ENCODE peak calls at places on chromosomes 16 and 17, in eight cellular contexts. J is Caco-2, U is GM12865, E is H1, B is neural crest cell, M is endodermal cell, I is fibroblast of pulmonary artery, T is lower lobe of right lung. N is an unnamed sample.

GRCh38 chr17:42286411-42287295 is 1.6 kb upstream of the STAT5A start:
- DNase-seq in J (no peak), B (no peak), T (no peak), I (no peak), M (peak), E (no peak), U (peak), N (no peak)

GRCh38 chr17:48071654-48072053 is 23.5 kb downstream of the NFE2L1 start:
- DNase-seq in B (no peak), U (no peak), I (peak), M (no peak), E (no peak), T (no peak), J (no peak), N (no peak)

GRCh38 chr17:17570207-17570797 is 21.2 kb downstream of the PEMT start:
- DNase-seq in B (no peak), I (peak), U (no peak), J (peak), M (peak), T (no peak), E (peak), N (peak)

GRCh38 chr16:31093132-31093703 is 1.4 kb downstream of the VKORC1 start:
- DNase-seq in I (no peak), E (peak), T (no peak), B (no peak), M (peak), J (peak), U (no peak), N (peak)

GRCh38 chr16:88002749-88003148 is 51.5 kb downstream of the BANP start:
- DNase-seq in I (no peak), U (no peak), J (no peak), E (no peak), T (no peak), B (no peak), M (no peak), N (no peak)

GRCh38 chr17:8581002-8581658 is 49.4 kb downstream of the MYH10 start:
- DNase-seq in J (no peak), B (no peak), U (peak), M (no peak), I (no peak), T (no peak), E (no peak), N (no peak)

GRCh38 chr16:14564881-14565687 is 65.0 kb downstream of the PARN start:
- DNase-seq in B (no peak), M (no peak), T (no peak), U (no peak), J (no peak), E (no peak), I (peak), N (no peak)

GRCh38 chr16:81832801-81833547 is 53.9 kb downstream of the PLCG2 start:
- DNase-seq in J (no peak), M (no peak), U (peak), E (no peak), B (no peak), T (no peak), I (no peak), N (no peak)

GRCh38 chr17:56976941-56977570 is 875 bp upstream of the SCPEP1 start:
- DNase-seq in B (no peak), T (no peak), J (no peak), I (no peak), E (no peak), U (no peak), M (peak), N (no peak)

GRCh38 chr17:39062846-39063680 is 88.4 kb downstream of the PLXDC1 start:
- DNase-seq in J (no peak), M (no peak), B (no peak), U (no peak), E (no peak), T (no peak), I (no peak), N (no peak)

GRCh38 chr16:83779881-83780280 is 27.9 kb upstream of the HSBP1 start:
- DNase-seq in B (no peak), M (no peak), E (no peak), U (no peak), I (peak), T (no peak), J (no peak), N (no peak)

GRCh38 chr16:50440991-50441390 is 72.2 kb upstream of the BRD7 start:
- DNase-seq in E (no peak), B (no peak), I (no peak), J (no peak), U (no peak), M (no peak), T (no peak), N (no peak)

GRCh38 chr17:13154403-13154802 is 136.6 kb upstream of the ELAC2 start:
- DNase-seq in M (no peak), I (no peak), B (no peak), U (no peak), E (no peak), T (no peak), J (no peak), N (no peak)

GRCh38 chr16:22370038-22370541 is 4.3 kb downstream of the CDR2 start:
- DNase-seq in I (peak), U (no peak), J (no peak), M (no peak), E (no peak), T (no peak), B (no peak), N (no peak)

GRCh38 chr17:13957636-13958035 is 111.7 kb upstream of the COX10 start:
- DNase-seq in E (no peak), U (no peak), T (no peak), I (peak), J (no peak), B (no peak), M (no peak), N (no peak)

GRCh38 chr17:82171750-82172375 is 40.8 kb downstream of the CCDC57 start:
- DNase-seq in E (no peak), J (no peak), U (no peak), B (no peak), I (no peak), T (no peak), M (no peak), N (no peak)

GRCh38 chr17:38912221-38912813 is 13.1 kb upstream of the LASP1NB start:
- DNase-seq in B (no peak), M (peak), J (no peak), U (no peak), E (no peak), I (peak), T (peak), N (no peak)

GRCh38 chr16:11114366-11115164 is 141.4 kb downstream of the SOCS1 start:
- DNase-seq in E (no peak), I (no peak), B (no peak), U (peak), T (no peak), M (no peak), J (no peak), N (no peak)

GRCh38 chr17:32903774-32904673 is 23.9 kb upstream of the TMEM98 start:
- DNase-seq in E (no peak), B (no peak), U (peak), J (no peak), T (no peak), M (no peak), I (no peak), N (no peak)

DNA sequence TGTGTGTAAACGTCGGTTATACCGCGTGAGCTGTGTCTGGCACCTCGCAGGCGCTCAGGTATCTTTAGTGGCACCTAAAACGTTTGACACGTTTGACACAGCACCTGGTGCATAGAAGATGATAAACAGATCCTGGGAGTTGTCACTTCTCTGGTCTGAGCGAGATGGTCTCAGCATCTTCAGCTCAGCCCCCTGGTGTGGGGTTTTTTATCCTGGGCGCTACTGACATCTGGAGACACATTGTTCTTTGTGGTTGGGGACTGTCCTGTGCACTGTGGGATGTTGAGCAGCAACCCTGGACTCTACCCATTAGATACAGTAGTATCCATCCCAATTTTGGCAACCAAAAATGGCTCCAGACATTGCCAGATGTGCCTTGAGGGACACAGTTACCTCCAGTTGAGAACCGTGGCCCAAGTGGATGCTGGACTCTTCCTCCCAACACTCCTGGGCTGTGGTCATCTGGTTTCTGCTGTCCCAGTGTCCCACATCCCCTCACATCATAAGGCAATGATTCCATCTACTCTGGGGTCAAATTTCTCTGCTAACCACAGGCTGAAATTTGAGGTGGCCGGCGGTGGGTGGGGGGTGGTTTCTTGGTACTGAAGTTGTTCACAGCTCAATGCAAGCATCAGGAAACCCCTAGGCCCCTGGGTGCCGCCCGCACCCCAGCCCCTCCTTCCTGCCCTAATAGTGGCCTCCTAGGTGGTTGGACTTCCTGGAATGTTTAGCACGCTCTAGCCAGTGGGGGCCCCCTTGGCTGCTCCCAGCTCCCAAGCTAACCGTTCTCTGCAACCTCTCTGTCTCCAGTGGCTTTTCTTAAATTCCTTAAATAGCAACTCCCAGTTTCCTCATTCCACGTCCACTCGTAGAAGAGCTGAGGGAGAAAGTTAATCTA is 124.7 kb downstream of the ABCC1 start:
- DNase-seq in T (peak), B (no peak), J (peak), E (peak), M (peak), I (peak), U (no peak), N (peak)
- TF ChIP-seq CTCF in T (no peak), B (no peak), J (no peak), E (no peak), M (no peak), I (no peak), U (no peak), N (no peak)

GRCh38 chr16:67457611-67458010 is 23.3 kb downstream of the ATP6V0D1 start:
- DNase-seq in U (no peak), B (no peak), E (no peak), I (no peak), T (no peak), J (no peak), M (no peak), N (no peak)

GRCh38 chr16:67454852-67455251 is 23.9 kb downstream of the HSD11B2 start:
- DNase-seq in U (no peak), M (no peak), I (no peak), E (no peak), J (no peak), B (no peak), T (no peak), N (no peak)

GRCh38 chr16:67458121-67458641 is 22.8 kb downstream of the ATP6V0D1 start:
- DNase-seq in I (peak), B (no peak), J (no peak), U (no peak), T (no peak), E (no peak), M (no peak), N (no peak)

GRCh38 chr16:67454104-67454503 is 23.2 kb downstream of the HSD11B2 start:
- DNase-seq in E (no peak), I (no peak), J (no peak), M (no peak), U (no peak), B (no peak), T (no peak), N (no peak)

GRCh38 chr16:67456383-67457140 is 24.4 kb downstream of the ATP6V0D1 start:
- DNase-seq in M (peak), B (no peak), J (no peak), T (peak), U (no peak), I (peak), E (no peak), N (no peak)
- TF ChIP-seq CTCF in M (peak), B (peak), J (peak), T (peak), U (no peak), I (peak), E (peak), N (no peak)

GRCh38 chr16:60686824-60687223 is 1349.4 kb downstream of the CDH8 start:
- DNase-seq in E (no peak), M (no peak), I (no peak), J (no peak), T (no peak), B (no peak), U (no peak), N (no peak)
- TF ChIP-seq CTCF in E (peak), M (peak), I (no peak), J (no peak), T (no peak), B (no peak), U (no peak), N (no peak)

DNA sequence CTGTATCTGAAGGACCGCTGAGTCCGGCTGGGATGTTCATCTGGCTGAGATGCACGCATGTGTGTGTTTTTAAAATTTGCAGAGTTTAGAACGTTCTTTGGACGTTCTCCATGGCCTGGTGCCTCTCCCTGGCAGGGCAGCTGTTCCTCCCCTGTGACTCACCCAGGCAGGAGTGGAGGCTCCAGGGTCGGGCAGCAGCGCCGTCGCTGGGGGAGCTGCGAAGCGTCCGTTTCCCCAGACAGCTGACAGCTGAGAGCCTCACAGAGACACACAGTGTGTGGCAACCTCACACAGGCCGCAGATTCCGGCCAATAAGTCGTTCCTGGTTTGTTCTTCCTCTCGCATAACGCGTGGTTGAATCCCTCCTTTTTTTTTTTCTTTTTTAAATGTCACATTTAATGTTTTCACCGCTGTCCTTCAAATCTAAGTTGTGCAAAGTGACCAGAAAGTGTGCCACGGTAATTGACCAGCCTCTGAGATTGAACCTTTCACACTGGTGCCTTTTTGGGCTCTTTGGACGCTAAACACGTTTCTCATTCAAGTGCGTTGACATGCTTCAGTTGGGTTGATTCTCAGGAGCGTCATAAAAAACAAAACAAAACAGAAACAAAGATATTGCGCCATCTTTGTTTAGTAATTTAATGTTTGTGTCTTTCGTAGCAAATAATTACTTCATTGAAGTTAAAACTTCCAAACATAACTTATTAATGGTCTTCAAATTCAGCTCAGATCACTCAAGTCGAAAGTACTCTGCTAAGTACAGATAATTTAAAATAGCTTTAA is 80.4 kb downstream of the OR1D5 start:
- DNase-seq in U (no peak), T (peak), E (no peak), J (no peak), B (no peak), M (no peak), I (peak), N (no peak)
- TF ChIP-seq CTCF in U (no peak), T (peak), E (no peak), J (no peak), B (no peak), M (no peak), I (peak), N (no peak)

DNA sequence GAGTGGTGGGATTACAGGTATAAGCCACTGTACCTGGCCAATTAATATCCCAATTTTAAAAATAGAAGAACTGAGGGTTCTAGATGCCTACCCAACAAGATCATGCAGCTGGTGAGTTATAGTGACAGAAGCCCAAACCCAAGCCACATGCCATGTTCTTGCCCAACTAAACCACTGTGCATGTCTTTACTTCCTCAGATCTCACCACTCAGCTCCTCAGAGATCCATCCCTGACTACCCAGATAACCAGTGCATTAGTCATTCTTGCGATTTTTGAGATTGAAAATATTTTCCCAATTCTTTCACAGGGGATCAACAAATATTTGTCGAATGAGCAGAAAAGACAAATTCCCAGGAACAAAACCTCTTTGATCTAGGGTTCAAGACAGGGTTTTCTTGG is 303.1 kb downstream of the CBLN1 start:
- DNase-seq in J (no peak), B (no peak), U (no peak), T (no peak), I (no peak), E (no peak), M (no peak), N (no peak)
- TF ChIP-seq CTCF in J (no peak), B (no peak), U (no peak), T (no peak), I (no peak), E (no peak), M (no peak), N (no peak)

DNA sequence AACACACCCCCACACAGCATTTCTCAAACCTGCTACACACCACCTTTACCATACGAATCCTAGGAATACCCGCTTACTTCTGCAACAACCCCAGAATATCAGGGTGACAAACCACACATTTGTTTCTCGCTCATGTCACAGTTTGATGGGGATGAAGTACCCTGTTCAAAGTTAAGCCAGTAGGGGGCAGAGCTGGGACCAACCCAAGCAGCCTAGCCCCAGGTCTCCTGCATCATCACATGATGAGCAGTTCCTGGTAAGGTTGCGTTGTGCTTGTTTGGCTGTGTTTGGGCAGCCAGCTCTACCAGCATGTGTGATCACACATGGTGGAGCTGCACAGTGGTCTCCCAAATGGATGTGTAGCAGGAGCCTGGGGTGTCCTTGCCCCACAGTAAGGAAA is 103.6 kb upstream of the C16orf82 start:
- DNase-seq in T (no peak), B (peak), U (peak), E (peak), I (peak), M (peak), J (no peak), N (no peak)
- TF ChIP-seq CTCF in T (no peak), B (peak), U (peak), E (peak), I (peak), M (peak), J (no peak), N (no peak)

GRCh38 chr17:29115906-29116651 is 64.1 kb downstream of the MYO18A start:
- DNase-seq in U (peak), T (no peak), M (peak), E (peak), I (peak), B (peak), J (peak), N (peak)
- TF ChIP-seq CTCF in U (no peak), T (peak), M (peak), E (peak), I (peak), B (peak), J (peak), N (peak)

GRCh38 chr16:2460391-2460713 is 443 bp downstream of the TEDC2 start:
- DNase-seq in B (no peak), J (no peak), M (no peak), T (no peak), E (no peak), U (no peak), I (no peak), N (no peak)
- TF ChIP-seq CTCF in B (no peak), J (no peak), M (no peak), T (no peak), E (no peak), U (no peak), I (no peak), N (no peak)